ENCODE peak calls at places on chromosomes 1 and 21, in eight cellular contexts. D is WERI-Rb-1; V is stromal cell of bone marrow; M is activated naive CD8-positive, alpha-beta T cell treated with anti-CD3 and anti-CD28 coated beads for 36 hours; O is nephron progenitor cell; R is GM04504; T is AG20443; E is psoas muscle. Y is an unnamed sample.

GRCh38 chr1:7561331-7561921 is 209.7 kb upstream of the VAMP3 start:
- DNase-seq in M (peak), T (peak), D (peak), O (peak), V (no peak), R (no peak), E (no peak), Y (no peak)

GRCh38 chr1:5753431-5754078 is 238.7 kb downstream of the NPHP4 start:
- DNase-seq in V (no peak), D (no peak), T (no peak), R (no peak), M (no peak), E (no peak), O (no peak), Y (no peak)

GRCh38 chr1:166840309-166841302 is 1.3 kb downstream of the POGK start:
- DNase-seq in E (no peak), O (no peak), V (no peak), R (no peak), M (no peak), T (no peak), D (no peak), Y (no peak)

GRCh38 chr1:13749543-13750307 is 49.7 kb downstream of the PRDM2 start:
- DNase-seq in V (peak), E (peak), M (peak), R (no peak), T (peak), D (no peak), O (peak), Y (no peak)

GRCh38 chr1:8941906-8942305 is 3.8 kb upstream of the CA6 start:
- DNase-seq in R (peak), D (no peak), M (no peak), E (no peak), O (no peak), T (peak), V (peak), Y (peak)

GRCh38 chr1:23980725-23981063 is 567 bp upstream of the SRSF10 start:
- DNase-seq in D (peak), T (peak), R (no peak), O (peak), V (peak), E (no peak), M (peak), Y (no peak)

GRCh38 chr1:232554431-232554830 is 75.5 kb downstream of the SIPA1L2 start:
- DNase-seq in O (no peak), R (no peak), E (no peak), T (no peak), V (no peak), D (no peak), M (no peak), Y (no peak)

GRCh38 chr1:37158113-37158749 is 123.9 kb upstream of the GRIK3 start:
- DNase-seq in V (no peak), D (no peak), T (no peak), O (no peak), R (no peak), M (no peak), E (no peak), Y (no peak)

GRCh38 chr1:227420147-227420546 is 101.9 kb upstream of the CDC42BPA start:
- DNase-seq in M (no peak), T (no peak), E (no peak), R (no peak), O (no peak), V (no peak), D (no peak), Y (no peak)

GRCh38 chr1:195475568-195475967 is 1132.7 kb downstream of the KCNT2 start:
- DNase-seq in M (no peak), R (no peak), T (no peak), O (no peak), D (no peak), E (no peak), V (no peak), Y (no peak)

GRCh38 chr1:223496883-223497282 is 103.7 kb downstream of the CCDC185 start:
- DNase-seq in O (no peak), T (no peak), R (no peak), D (no peak), V (no peak), E (no peak), M (no peak), Y (no peak)

GRCh38 chr1:243343970-243344749 is 88.3 kb downstream of the SDCCAG8 start:
- DNase-seq in M (no peak), D (no peak), V (peak), O (peak), T (peak), E (no peak), R (peak), Y (no peak)

GRCh38 chr1:48196168-48196716 is 26.3 kb upstream of the SLC5A9 start:
- DNase-seq in E (no peak), V (no peak), T (no peak), R (no peak), D (no peak), M (no peak), O (no peak), Y (no peak)

GRCh38 chr1:151681921-151682320 is 34.7 kb downstream of the CELF3 start:
- DNase-seq in M (no peak), D (no peak), E (no peak), R (no peak), T (no peak), O (no peak), V (no peak), Y (no peak)

GRCh38 chr1:10510520-10511493 is 36.1 kb downstream of the PEX14 start:
- DNase-seq in O (no peak), E (peak), M (peak), V (peak), R (peak), D (no peak), T (peak), Y (peak)

GRCh38 chr1:68347415-68347814 is 102.3 kb downstream of the RPE65 start:
- DNase-seq in E (peak), V (no peak), O (no peak), D (no peak), T (no peak), M (no peak), R (no peak), Y (no peak)

GRCh38 chr1:36355811-36356210 is 29.9 kb downstream of the STK40 start:
- DNase-seq in O (no peak), V (no peak), D (no peak), E (no peak), T (no peak), M (no peak), R (no peak), Y (no peak)

GRCh38 chr1:217139513-217139912 is 416.3 kb upstream of the ESRRG start:
- DNase-seq in R (no peak), T (no peak), M (no peak), O (peak), E (no peak), V (no peak), D (no peak), Y (no peak)

GRCh38 chr1:154404984-154405761 is at the start of gene IL6R:
- DNase-seq in O (peak), R (peak), V (peak), E (peak), T (peak), M (peak), D (peak), Y (peak)

GRCh38 chr1:236639686-236640085 is 35.4 kb upstream of the HEATR1 start:
- DNase-seq in T (no peak), R (no peak), D (no peak), E (no peak), O (no peak), V (no peak), M (no peak), Y (no peak)

GRCh38 chr1:3053366-3053980 is 15.5 kb upstream of the PRDM16 start:
- DNase-seq in E (no peak), O (no peak), T (no peak), V (no peak), D (no peak), R (no peak), M (no peak), Y (no peak)

GRCh38 chr1:159779403-159779851 is 1.3 kb upstream of the DUSP23 start:
- DNase-seq in R (no peak), T (no peak), D (no peak), O (no peak), M (no peak), E (peak), V (peak), Y (no peak)

GRCh38 chr1:6777813-6778212 is 7.4 kb upstream of the CAMTA1 start:
- DNase-seq in E (no peak), R (no peak), V (no peak), O (no peak), M (no peak), D (no peak), T (no peak), Y (no peak)

GRCh38 chr1:107936498-107937481 is 28.2 kb downstream of the VAV3 start:
- DNase-seq in V (peak), D (no peak), E (peak), O (no peak), R (peak), T (peak), M (peak), Y (peak)

GRCh38 chr1:155455588-155456195 is 106.9 kb downstream of the ASH1L start:
- DNase-seq in T (peak), R (peak), O (no peak), V (no peak), D (peak), M (no peak), E (no peak), Y (no peak)

GRCh38 chr1:150149490-150150453 is at the start of gene PLEKHO1:
- DNase-seq in V (peak), D (peak), M (peak), O (peak), E (peak), R (peak), T (peak), Y (peak)

GRCh38 chr1:116504308-116505156 is 66.3 kb downstream of the CD58 start:
- DNase-seq in O (no peak), R (no peak), E (peak), D (no peak), M (peak), T (peak), V (peak), Y (no peak)

GRCh38 chr21:33300701-33301631 is 23.8 kb upstream of the IFNAR1 start:
- DNase-seq in D (no peak), O (no peak), T (no peak), R (no peak), E (no peak), V (no peak), M (no peak), Y (no peak)

GRCh38 chr1:25487628-25488027 is 55.8 kb upstream of the LDLRAP1 start:
- DNase-seq in R (no peak), E (no peak), O (no peak), M (peak), D (no peak), T (no peak), V (no peak), Y (no peak)

GRCh38 chr1:183633676-183634343 is 1.8 kb downstream of the ARPC5 start:
- DNase-seq in O (no peak), M (peak), V (peak), E (no peak), R (peak), T (peak), D (no peak), Y (peak)

GRCh38 chr1:228375578-228376261 is 30.9 kb downstream of the TRIM11 start:
- DNase-seq in E (peak), V (no peak), D (no peak), T (no peak), O (no peak), M (no peak), R (no peak), Y (no peak)

GRCh38 chr1:18549896-18550295 is 69.2 kb downstream of the KLHDC7A start:
- DNase-seq in E (no peak), O (no peak), M (no peak), T (no peak), V (no peak), D (peak), R (no peak), Y (no peak)

Y was measured in BJ.